ENCODE peak calls at places on chromosomes 7 and 10, in ten cellular contexts. Y is CD8-positive, alpha-beta T cell; T is A549; Q is left ventricle myocardium inferior; E is PC-9; J is ovary; P is IMR-90; S is neural progenitor cell; D is hepatocyte; L is tibial artery. F is an unnamed sample. For H3K4me1, the result is how much of the 10 kb centered on the place peaks cover.

GRCh38 chr7:2735744-2736143 is 47.7 kb downstream of the AMZ1 start:
- DNase-seq in Y (no peak), T (no peak), Q (no peak), E (no peak), J (peak), P (no peak), S (no peak), D (no peak), L (no peak), F (no peak)

GRCh38 chr7:5691536-5692090 is 89.8 kb downstream of the RNF216 start:
- DNase-seq in Y (no peak), T (no peak), Q (no peak), E (no peak), J (no peak), P (no peak), S (no peak), D (no peak), L (no peak), F (peak)

GRCh38 chr7:83918142-83918541 is 269.2 kb upstream of the SEMA3E start:
- DNase-seq in Y (no peak), T (no peak), Q (no peak), E (no peak), J (no peak), P (no peak), S (no peak), D (no peak), L (no peak), F (no peak)

GRCh38 chr10:27380929-27381358 is 123.2 kb upstream of the RAB18 start:
- DNase-seq in Y (no peak), T (no peak), Q (no peak), E (no peak), J (no peak), P (no peak), S (no peak), D (no peak), L (no peak), F (no peak)

GRCh38 chr10:88831709-88832108 is 19.9 kb downstream of the ANKRD22 start:
- DNase-seq in Y (peak), T (no peak), Q (no peak), E (no peak), J (no peak), P (no peak), S (no peak), D (no peak), L (no peak), F (no peak)

GRCh38 chr10:33422779-33423520 is 88.5 kb upstream of the NRP1 start:
- DNase-seq in Y (no peak), T (no peak), Q (no peak), E (no peak), J (no peak), P (no peak), S (no peak), D (no peak), L (no peak), F (no peak)

GRCh38 chr7:116836080-116836479 is 26.3 kb upstream of the CAPZA2 start:
- DNase-seq in Y (no peak), T (no peak), Q (no peak), E (no peak), J (no peak), P (no peak), S (no peak), D (no peak), L (no peak), F (no peak)

GRCh38 chr7:158827411-158828342 is 1.6 kb downstream of the ESYT2 start:
- DNase-seq in Y (no peak), T (peak), Q (no peak), E (peak), J (no peak), P (peak), S (no peak), D (peak), L (no peak), F (peak)

GRCh38 chr7:1054438-1055083 is 10.2 kb downstream of the GPR146 start:
- DNase-seq in Y (no peak), T (no peak), Q (peak), E (no peak), J (peak), P (no peak), S (peak), D (no peak), L (no peak), F (no peak)

GRCh38 chr10:88386878-88387773 is 196.0 kb downstream of the RNLS start:
- DNase-seq in Y (no peak), T (peak), Q (no peak), E (no peak), J (no peak), P (peak), S (peak), D (peak), L (peak), F (peak)

GRCh38 chr10:121783782-121784372 is 144.0 kb downstream of the ATE1 start:
- DNase-seq in Y (no peak), T (no peak), Q (no peak), E (no peak), J (no peak), P (no peak), S (no peak), D (no peak), L (no peak), F (no peak)

GRCh38 chr7:75727881-75728592 is 10.7 kb downstream of the HIP1 start:
- DNase-seq in Y (peak), T (peak), Q (peak), E (peak), J (peak), P (peak), S (no peak), D (no peak), L (no peak), F (no peak)

GRCh38 chr10:32417906-32418547 is 27.9 kb upstream of the CCDC7 start:
- DNase-seq in Y (no peak), T (no peak), Q (no peak), E (no peak), J (peak), P (peak), S (no peak), D (peak), L (no peak), F (peak)

GRCh38 chr7:100673942-100674431 is 447 bp downstream of the GNB2 start:
- DNase-seq in Y (peak), T (no peak), Q (peak), E (no peak), J (peak), P (no peak), S (no peak), D (peak), L (peak), F (no peak)

GRCh38 chr7:114086906-114087651 is 168.3 kb upstream of the PPP1R3A start:
- DNase-seq in Y (no peak), T (peak), Q (no peak), E (peak), J (peak), P (peak), S (peak), D (peak), L (no peak), F (peak)

GRCh38 chr7:45716380-45717203 is 142.4 kb downstream of the ADCY1 start:
- DNase-seq in Y (no peak), T (no peak), Q (peak), E (no peak), J (no peak), P (no peak), S (no peak), D (no peak), L (no peak), F (no peak)

GRCh38 chr7:53596230-53596629 is 560.8 kb downstream of the POM121L12 start:
- DNase-seq in Y (no peak), T (no peak), Q (no peak), E (peak), J (no peak), P (no peak), S (no peak), D (peak), L (no peak), F (peak)

GRCh38 chr10:22959950-22960349 is 32.1 kb downstream of the ARMC3 start:
- DNase-seq in Y (no peak), T (no peak), Q (no peak), E (no peak), J (no peak), P (no peak), S (no peak), D (peak), L (no peak), F (no peak)

GRCh38 chr10:43214071-43214955 is 52.6 kb downstream of the RASGEF1A start:
- DNase-seq in Y (no peak), T (peak), Q (no peak), E (no peak), J (no peak), P (peak), S (no peak), D (no peak), L (no peak), F (peak)

GRCh38 chr10:24575462-24576002 is 148.2 kb downstream of the ARHGAP21 start:
- DNase-seq in Y (no peak), T (no peak), Q (no peak), E (no peak), J (no peak), P (no peak), S (no peak), D (no peak), L (no peak), F (no peak)

GRCh38 chr7:26658698-26659084 is 205.7 kb downstream of the SKAP2 start:
- DNase-seq in Y (no peak), T (no peak), Q (no peak), E (no peak), J (no peak), P (no peak), S (peak), D (no peak), L (no peak), F (no peak)

GRCh38 chr10:30645340-30645827 is 15.8 kb upstream of the LYZL2 start:
- DNase-seq in Y (no peak), T (no peak), Q (peak), E (no peak), J (no peak), P (peak), S (peak), D (peak), L (no peak), F (peak)

GRCh38 chr10:75202321-75203096 is 8.1 kb upstream of the VDAC2 start:
- DNase-seq in Y (no peak), T (peak), Q (peak), E (no peak), J (no peak), P (peak), S (no peak), D (peak), L (peak), F (peak)

GRCh38 chr10:75201793-75202307 is 8.7 kb upstream of the VDAC2 start:
- DNase-seq in Y (no peak), T (no peak), Q (no peak), E (no peak), J (no peak), P (no peak), S (no peak), D (peak), L (no peak), F (no peak)

GRCh38 chr10:75207079-75207867 is 3.3 kb upstream of the VDAC2 start:
- DNase-seq in Y (no peak), T (no peak), Q (no peak), E (no peak), J (no peak), P (no peak), S (no peak), D (no peak), L (no peak), F (no peak)

GRCh38 chr10:75205908-75206307 is 4.7 kb upstream of the VDAC2 start:
- DNase-seq in Y (no peak), T (no peak), Q (no peak), E (no peak), J (no peak), P (no peak), S (no peak), D (no peak), L (no peak), F (no peak)

DNA sequence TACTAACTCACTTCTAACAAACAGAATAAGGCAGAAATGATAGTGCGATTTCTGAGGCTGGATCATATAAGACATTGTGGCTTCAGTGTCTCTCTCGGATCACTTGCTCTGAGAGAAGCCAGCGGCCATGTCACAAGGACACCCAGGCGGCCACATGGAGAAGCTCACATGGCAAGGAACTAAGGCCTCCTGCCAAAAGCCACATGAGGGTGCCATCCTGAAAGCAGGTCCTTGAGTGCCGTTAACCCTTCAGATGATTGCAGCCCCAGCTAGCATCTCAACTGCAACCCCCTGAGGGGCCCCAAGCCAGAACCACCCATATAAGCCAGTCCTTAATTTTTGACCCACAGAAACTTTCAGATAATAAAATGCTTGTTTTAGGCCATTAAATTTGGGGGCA is 6.9 kb upstream of the VDAC2 start:
- DNase-seq in Y (no peak), T (no peak), Q (no peak), E (no peak), J (no peak), P (no peak), S (no peak), D (no peak), L (no peak), F (no peak)
- TF ChIP-seq CTCF in Y (no peak), T (no peak), Q (peak), E (no peak), J (no peak), P (no peak), S (no peak), D (no peak), L (no peak), F (no peak)

DNA sequence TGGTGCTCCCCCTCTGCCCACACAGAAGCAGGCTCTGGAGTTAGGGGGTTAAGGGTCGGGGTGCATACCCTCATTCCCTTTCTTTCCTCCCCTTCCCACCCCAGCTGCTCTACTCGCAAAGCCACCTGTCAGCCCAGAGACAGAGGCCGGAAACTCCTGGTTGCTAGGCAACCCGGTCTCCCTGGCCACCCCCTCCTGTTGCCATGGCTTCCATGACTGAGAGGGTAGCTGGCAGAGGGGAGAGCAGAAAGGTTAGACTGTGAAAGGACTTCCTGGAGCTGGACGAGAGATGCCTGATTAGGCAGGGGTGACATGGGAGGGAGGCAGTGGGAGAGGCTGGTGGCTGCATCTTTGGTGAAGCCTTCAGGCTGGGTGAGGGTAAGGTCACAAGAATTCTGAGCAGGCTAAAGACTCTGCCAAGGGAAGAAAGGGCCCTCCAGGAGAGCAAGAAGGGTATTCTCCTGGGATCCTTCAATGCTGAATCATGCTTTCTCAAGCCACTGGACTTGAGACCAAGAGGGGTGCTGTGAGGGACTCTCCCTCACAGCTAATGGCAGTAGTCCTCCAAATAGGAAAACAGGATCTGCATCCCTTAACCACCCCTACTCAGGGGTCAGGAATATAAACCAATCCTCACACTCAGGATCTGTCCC is 5.4 kb downstream of the PSD start:
- DNase-seq in Y (no peak), T (no peak), Q (no peak), E (no peak), J (no peak), P (no peak), S (peak), D (no peak), L (no peak), F (no peak)
- H3K4me1 ChIP-seq in Y (under half), T (under half), Q (under half), E (under half), J (under half), P (under half), S (under half), D (under half), L (under half), F (under half)

DNA sequence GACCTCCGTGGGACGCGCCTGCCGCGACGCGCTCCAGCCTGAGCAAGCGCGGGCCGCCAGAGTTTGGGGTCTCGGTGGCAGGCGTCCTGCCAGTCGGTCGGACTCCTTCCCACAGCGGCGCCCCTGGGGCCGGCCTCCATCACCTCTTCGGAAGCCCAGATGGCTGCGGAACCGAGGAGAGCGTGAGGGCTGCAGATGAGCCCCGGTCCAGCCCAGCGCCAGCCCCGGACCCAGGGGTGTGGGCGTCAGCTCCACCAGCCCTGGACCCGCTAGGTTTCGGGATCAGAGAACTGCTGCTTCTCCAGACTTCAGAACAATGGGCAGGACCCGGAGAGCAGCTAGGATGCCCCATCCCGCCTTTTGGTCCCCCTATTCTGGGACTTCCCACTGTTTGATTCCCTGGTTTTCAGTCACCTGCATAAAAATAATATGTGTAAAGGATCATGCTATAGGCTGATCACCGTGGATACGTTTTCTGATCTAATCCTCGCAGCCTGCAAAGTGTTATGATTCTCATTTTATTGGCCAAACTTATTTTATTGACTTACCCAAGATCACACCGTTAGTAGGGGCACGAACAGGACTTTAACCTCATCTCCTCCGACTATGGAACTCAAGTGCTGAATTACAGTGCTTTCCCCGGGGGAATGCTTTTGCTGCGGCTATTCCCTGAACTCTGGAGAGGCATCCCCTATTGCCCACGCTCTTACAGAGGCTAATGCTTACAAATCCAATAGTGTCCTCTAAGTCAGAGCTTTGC is 2.8 kb downstream of the CYP26C1 start:
- DNase-seq in Y (no peak), T (no peak), Q (no peak), E (no peak), J (no peak), P (no peak), S (no peak), D (no peak), L (no peak), F (no peak)
- H3K4me3 ChIP-seq in Y (no peak), T (no peak), Q (peak), E (no peak), J (no peak), P (no peak), S (no peak), D (no peak), L (peak), F (peak)

GRCh38 chr7:119964640-119965542 is 308.1 kb upstream of the KCND2 start:
- DNase-seq in Y (no peak), T (no peak), Q (no peak), E (no peak), J (no peak), P (peak), S (no peak), D (no peak), L (no peak), F (peak)
- TF ChIP-seq CTCF in Y (no peak), T (no peak), Q (no peak), E (no peak), J (no peak), P (no peak), S (no peak), D (no peak), L (no peak), F (no peak)

GRCh38 chr10:114305521-114305925 is 66.5 kb downstream of the VWA2 start:
- DNase-seq in Y (no peak), T (no peak), Q (no peak), E (no peak), J (no peak), P (no peak), S (no peak), D (no peak), L (no peak), F (no peak)

GRCh38 chr10:114306116-114306973 is 67.3 kb downstream of the VWA2 start:
- DNase-seq in Y (no peak), T (peak), Q (no peak), E (peak), J (no peak), P (peak), S (no peak), D (no peak), L (no peak), F (peak)

GRCh38 chr10:114309111-114309651 is 70.1 kb downstream of the VWA2 start:
- DNase-seq in Y (no peak), T (no peak), Q (no peak), E (no peak), J (no peak), P (peak), S (no peak), D (no peak), L (no peak), F (peak)

GRCh38 chr10:114308470-114309110 is 69.5 kb downstream of the VWA2 start:
- DNase-seq in Y (no peak), T (no peak), Q (no peak), E (no peak), J (no peak), P (no peak), S (no peak), D (no peak), L (no peak), F (no peak)

DNA sequence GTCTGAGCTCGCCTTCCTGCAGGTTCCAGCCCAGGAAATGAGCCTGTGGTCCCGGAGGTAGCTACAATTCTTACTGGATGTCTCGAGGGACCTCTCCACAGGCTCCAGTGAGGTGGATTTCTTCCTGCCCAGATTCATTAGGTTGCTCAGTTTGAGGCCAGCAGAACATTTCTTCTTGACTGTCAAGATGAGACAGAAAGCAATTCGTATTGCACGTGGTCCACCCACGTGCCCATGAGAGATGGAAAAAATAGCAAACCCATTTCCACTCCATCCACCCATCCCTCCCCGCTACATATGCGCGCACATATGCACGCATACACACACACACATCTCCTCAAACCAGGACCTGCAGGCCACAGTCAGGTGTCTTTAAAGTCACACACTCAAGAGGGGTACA is 68.7 kb downstream of the VWA2 start:
- DNase-seq in Y (no peak), T (no peak), Q (no peak), E (no peak), J (no peak), P (no peak), S (no peak), D (no peak), L (no peak), F (no peak)
- H3K4me1 ChIP-seq in Y (under half), T (under half), Q (under half), E (under half), J (under half), P (under half), S (under half), D (under half), L (under half), F (under half)

GRCh38 chr7:38274927-38275326 is 1.5 kb upstream of the TARP start:
- DNase-seq in Y (no peak), T (no peak), Q (no peak), E (no peak), J (no peak), P (no peak), S (no peak), D (no peak), L (no peak), F (no peak)
- H3K4me3 ChIP-seq in Y (no peak), T (no peak), Q (no peak), E (no peak), J (no peak), P (no peak), S (no peak), D (no peak), L (no peak), F (no peak)

DNA sequence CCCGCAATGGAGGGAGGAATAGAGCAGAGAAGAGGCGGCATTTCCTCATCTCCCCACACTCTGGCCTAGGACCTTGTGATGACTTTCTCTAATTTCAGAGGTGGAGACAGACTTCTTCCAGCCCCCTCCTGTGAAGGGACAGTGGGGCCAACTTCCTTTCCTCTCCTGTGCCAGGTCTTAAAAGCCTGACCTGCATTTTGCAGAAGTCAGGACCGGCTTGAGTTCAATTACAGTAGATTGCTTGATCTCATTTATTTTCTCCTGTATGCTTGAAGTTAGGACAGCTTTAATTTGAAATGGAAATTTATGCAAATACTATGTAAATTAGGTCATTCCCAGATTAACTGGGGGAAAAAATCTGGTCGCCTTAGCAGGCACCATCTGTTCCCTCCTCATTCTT is 57.1 kb downstream of the SYPL1 start:
- DNase-seq in Y (no peak), T (no peak), Q (no peak), E (no peak), J (no peak), P (no peak), S (no peak), D (no peak), L (no peak), F (no peak)
- TF ChIP-seq CTCF in Y (no peak), T (no peak), Q (no peak), E (no peak), J (no peak), P (no peak), S (no peak), D (no peak), L (no peak), F (no peak)

F was measured in fibroblast of lung.